ENCODE peak calls at places on chromosomes 4 and X, in nine cellular contexts. One of them, this sample, is unnamed.

GRCh38 chr4:112036881-112037280 is 108.4 kb upstream of the FAM241A start:
- DNase-seq in activated CD4-positive, alpha-beta T cell treated with anti-CD3 and anti-CD28 coated beads, Interleukin-2, amount 10 ng/mL, durations not matched to agents 24 days and 14 days: no peak
- DNase-seq in Caki2: no peak
- DNase-seq in GM23248: peak
- DNase-seq in activated CD8-positive, alpha-beta memory T cell treated with anti-CD3 and anti-CD28 coated beads, Interleukin-2, amount 50 U/mL, for 48 hours: no peak
- DNase-seq in kidney: no peak
- DNase-seq in choroid plexus epithelial cell: no peak
- DNase-seq in Calu3: no peak
- DNase-seq in pancreas: no peak
- DNase-seq in this sample: no peak

GRCh38 chrX:3271485-3272186 is 74.8 kb downstream of the MXRA5 start:
- DNase-seq in activated CD8-positive, alpha-beta memory T cell treated with anti-CD3 and anti-CD28 coated beads, Interleukin-2, amount 50 U/mL, for 48 hours: no peak
- DNase-seq in choroid plexus epithelial cell: peak
- DNase-seq in Calu3: peak
- DNase-seq in kidney: no peak
- DNase-seq in Caki2: peak
- DNase-seq in pancreas: no peak
- DNase-seq in activated CD4-positive, alpha-beta T cell treated with anti-CD3 and anti-CD28 coated beads, Interleukin-2, amount 10 ng/mL, durations not matched to agents 24 days and 14 days: no peak
- DNase-seq in GM23248: peak
- DNase-seq in this sample: no peak

GRCh38 chr4:14752341-14753046 is 249.8 kb upstream of the CPEB2 start:
- DNase-seq in Caki2: no peak
- DNase-seq in activated CD8-positive, alpha-beta memory T cell treated with anti-CD3 and anti-CD28 coated beads, Interleukin-2, amount 50 U/mL, for 48 hours: no peak
- DNase-seq in choroid plexus epithelial cell: no peak
- DNase-seq in pancreas: no peak
- DNase-seq in GM23248: no peak
- DNase-seq in kidney: no peak
- DNase-seq in activated CD4-positive, alpha-beta T cell treated with anti-CD3 and anti-CD28 coated beads, Interleukin-2, amount 10 ng/mL, durations not matched to agents 24 days and 14 days: no peak
- DNase-seq in Calu3: no peak
- DNase-seq in this sample: no peak

GRCh38 chr4:96602661-96603060 is 762.8 kb downstream of the PDHA2 start:
- DNase-seq in GM23248: no peak
- DNase-seq in Calu3: peak
- DNase-seq in choroid plexus epithelial cell: peak
- DNase-seq in Caki2: no peak
- DNase-seq in kidney: no peak
- DNase-seq in pancreas: no peak
- DNase-seq in activated CD4-positive, alpha-beta T cell treated with anti-CD3 and anti-CD28 coated beads, Interleukin-2, amount 10 ng/mL, durations not matched to agents 24 days and 14 days: no peak
- DNase-seq in activated CD8-positive, alpha-beta memory T cell treated with anti-CD3 and anti-CD28 coated beads, Interleukin-2, amount 50 U/mL, for 48 hours: no peak
- DNase-seq in this sample: no peak

GRCh38 chr4:9918475-9918874 is 102.8 kb downstream of the SLC2A9 start:
- DNase-seq in pancreas: no peak
- DNase-seq in GM23248: no peak
- DNase-seq in Caki2: no peak
- DNase-seq in activated CD8-positive, alpha-beta memory T cell treated with anti-CD3 and anti-CD28 coated beads, Interleukin-2, amount 50 U/mL, for 48 hours: no peak
- DNase-seq in activated CD4-positive, alpha-beta T cell treated with anti-CD3 and anti-CD28 coated beads, Interleukin-2, amount 10 ng/mL, durations not matched to agents 24 days and 14 days: no peak
- DNase-seq in Calu3: no peak
- DNase-seq in kidney: no peak
- DNase-seq in choroid plexus epithelial cell: no peak
- DNase-seq in this sample: no peak

GRCh38 chrX:107117993-107118321 is 665 bp downstream of the RBM41 start:
- DNase-seq in pancreas: no peak
- DNase-seq in Calu3: no peak
- DNase-seq in GM23248: no peak
- DNase-seq in choroid plexus epithelial cell: peak
- DNase-seq in activated CD8-positive, alpha-beta memory T cell treated with anti-CD3 and anti-CD28 coated beads, Interleukin-2, amount 50 U/mL, for 48 hours: no peak
- DNase-seq in activated CD4-positive, alpha-beta T cell treated with anti-CD3 and anti-CD28 coated beads, Interleukin-2, amount 10 ng/mL, durations not matched to agents 24 days and 14 days: no peak
- DNase-seq in Caki2: no peak
- DNase-seq in kidney: no peak
- DNase-seq in this sample: no peak

GRCh38 chr4:152104286-152104685 is 343.5 kb upstream of the GATB start:
- DNase-seq in pancreas: no peak
- DNase-seq in Caki2: no peak
- DNase-seq in activated CD8-positive, alpha-beta memory T cell treated with anti-CD3 and anti-CD28 coated beads, Interleukin-2, amount 50 U/mL, for 48 hours: no peak
- DNase-seq in kidney: no peak
- DNase-seq in GM23248: no peak
- DNase-seq in activated CD4-positive, alpha-beta T cell treated with anti-CD3 and anti-CD28 coated beads, Interleukin-2, amount 10 ng/mL, durations not matched to agents 24 days and 14 days: no peak
- DNase-seq in choroid plexus epithelial cell: no peak
- DNase-seq in Calu3: no peak
- DNase-seq in this sample: no peak

GRCh38 chr4:52369649-52370048 is 289.5 kb downstream of the USP46 start:
- DNase-seq in pancreas: no peak
- DNase-seq in activated CD4-positive, alpha-beta T cell treated with anti-CD3 and anti-CD28 coated beads, Interleukin-2, amount 10 ng/mL, durations not matched to agents 24 days and 14 days: no peak
- DNase-seq in GM23248: no peak
- DNase-seq in Caki2: no peak
- DNase-seq in activated CD8-positive, alpha-beta memory T cell treated with anti-CD3 and anti-CD28 coated beads, Interleukin-2, amount 50 U/mL, for 48 hours: no peak
- DNase-seq in Calu3: no peak
- DNase-seq in choroid plexus epithelial cell: no peak
- DNase-seq in kidney: no peak
- DNase-seq in this sample: no peak

GRCh38 chr4:93828830-93829530 is 427 bp downstream of the ATOH1 start:
- DNase-seq in Calu3: peak
- DNase-seq in Caki2: peak
- DNase-seq in GM23248: peak
- DNase-seq in activated CD4-positive, alpha-beta T cell treated with anti-CD3 and anti-CD28 coated beads, Interleukin-2, amount 10 ng/mL, durations not matched to agents 24 days and 14 days: peak
- DNase-seq in pancreas: no peak
- DNase-seq in choroid plexus epithelial cell: no peak
- DNase-seq in kidney: peak
- DNase-seq in activated CD8-positive, alpha-beta memory T cell treated with anti-CD3 and anti-CD28 coated beads, Interleukin-2, amount 50 U/mL, for 48 hours: no peak
- DNase-seq in this sample: no peak

GRCh38 chr4:100695039-100695654 is 177.3 kb upstream of the EMCN start:
- DNase-seq in activated CD8-positive, alpha-beta memory T cell treated with anti-CD3 and anti-CD28 coated beads, Interleukin-2, amount 50 U/mL, for 48 hours: no peak
- DNase-seq in choroid plexus epithelial cell: no peak
- DNase-seq in activated CD4-positive, alpha-beta T cell treated with anti-CD3 and anti-CD28 coated beads, Interleukin-2, amount 10 ng/mL, durations not matched to agents 24 days and 14 days: no peak
- DNase-seq in Caki2: no peak
- DNase-seq in kidney: no peak
- DNase-seq in Calu3: no peak
- DNase-seq in pancreas: no peak
- DNase-seq in GM23248: no peak
- DNase-seq in this sample: no peak